ENCODE peak calls at places on chromosomes 16 and 17, in six cellular contexts. R is trophoblast cell, C is IMR-90, Y is H1, V is neuronal stem cell, F is mesenchymal stem cell. K is an unnamed sample.

GRCh38 chr17:59666235-59666634 is 41.0 kb downstream of the PTRH2 start:
- DNase-seq in R (no peak), C (no peak), Y (no peak), V (no peak), F (no peak), K (no peak)

GRCh38 chr17:1643999-1644492 is 1.5 kb downstream of the SCARF1 start:
- DNase-seq in R (no peak), C (no peak), Y (no peak), V (no peak), F (no peak), K (no peak)

GRCh38 chr16:4935231-4935855 is 1.6 kb downstream of the PPL start:
- DNase-seq in R (no peak), C (no peak), Y (no peak), V (no peak), F (no peak), K (no peak)

GRCh38 chr17:28290703-28291102 is 28.3 kb upstream of the TMEM97 start:
- DNase-seq in R (no peak), C (no peak), Y (no peak), V (no peak), F (no peak), K (no peak)

GRCh38 chr17:77400445-77400870 is 259.7 kb downstream of the SEC14L1 start:
- DNase-seq in R (no peak), C (no peak), Y (no peak), V (no peak), F (no peak), K (peak; percentile 65)

GRCh38 chr16:82524939-82525338 is 101.8 kb upstream of the CDH13 start:
- DNase-seq in R (no peak), C (no peak), Y (no peak), V (no peak), F (no peak), K (no peak)

GRCh38 chr17:43979671-43980070 is 24.8 kb upstream of the NAGS start:
- DNase-seq in R (no peak), C (no peak), Y (no peak), V (no peak), F (no peak), K (no peak)

GRCh38 chr17:81683208-81683583 is 401 bp downstream of the ARL16 start:
- DNase-seq in R (no peak), C (peak; percentile 5), Y (no peak), V (no peak), F (no peak), K (no peak)

GRCh38 chr16:67672739-67673662 is 6.4 kb downstream of the C16orf86 start:
- DNase-seq in R (peak; percentile 60), C (peak; percentile 67), Y (no peak), V (no peak), F (peak; percentile 76), K (peak; percentile 76)

GRCh38 chr16:83272201-83272600 is 535.6 kb upstream of the HSBP1 start:
- DNase-seq in R (no peak), C (peak; percentile 74), Y (no peak), V (no peak), F (no peak), K (no peak)

GRCh38 chr16:71933913-71934696 is 38.8 kb downstream of the IST1 start:
- DNase-seq in R (no peak), C (peak; percentile 79), Y (no peak), V (no peak), F (peak; percentile 28), K (no peak)

GRCh38 chr16:80122155-80122554 is 418.6 kb upstream of the DYNLRB2 start:
- DNase-seq in R (no peak), C (no peak), Y (no peak), V (no peak), F (peak; percentile 33), K (peak; percentile 65)

GRCh38 chr16:67561501-67561823 is 864 bp upstream of the CTCF start:
- DNase-seq in R (no peak), C (no peak), Y (no peak), V (no peak), F (peak; percentile 24), K (no peak)

GRCh38 chr16:66395806-66396555 is 29.5 kb downstream of the CDH5 start:
- DNase-seq in R (no peak), C (no peak), Y (no peak), V (no peak), F (no peak), K (no peak)

GRCh38 chr17:17741346-17742023 is 60.2 kb downstream of the RAI1 start:
- DNase-seq in R (no peak), C (no peak), Y (no peak), V (peak; percentile 74), F (peak; percentile 32), K (peak; percentile 59)

GRCh38 chr17:68592004-68592403 is 9.2 kb downstream of the FAM20A start:
- DNase-seq in R (no peak), C (no peak), Y (no peak), V (no peak), F (no peak), K (no peak)

GRCh38 chr17:49359990-49360795 is 1.9 kb downstream of the ZNF652 start:
- DNase-seq in R (no peak), C (no peak), Y (no peak), V (no peak), F (peak; percentile 41), K (no peak)

GRCh38 chr16:26963109-26963508 is 103.6 kb upstream of the C16orf82 start:
- DNase-seq in R (no peak), C (peak; percentile 36), Y (no peak), V (no peak), F (no peak), K (peak; percentile 77)

GRCh38 chr17:73429440-73430164 is 117.8 kb upstream of the CDC42EP4 start:
- DNase-seq in R (peak; percentile 67), C (peak; percentile 60), Y (peak; percentile 46), V (peak; percentile 80), F (peak; percentile 69), K (peak; percentile 76)

DNA sequence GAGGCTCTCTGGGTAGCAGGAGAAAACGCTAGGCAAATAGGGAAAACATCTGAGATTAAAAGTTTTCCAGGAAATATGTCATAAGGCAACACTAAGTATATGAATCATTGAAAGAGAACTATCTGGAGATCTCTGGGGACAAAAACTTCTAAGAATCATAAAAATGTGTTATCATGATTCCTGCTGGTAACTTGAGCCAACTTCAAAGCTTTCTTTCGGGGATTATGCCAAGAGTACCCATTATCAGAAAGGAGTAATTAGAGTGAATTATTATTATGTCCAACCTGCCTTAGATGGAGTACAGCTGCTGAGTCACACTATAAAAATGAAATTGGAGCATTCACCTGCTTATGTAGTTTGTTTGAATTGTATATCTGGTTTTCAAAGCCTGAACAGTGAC is 488.5 kb upstream of the SOX9 start:
- DNase-seq in R (peak; percentile 6), C (peak; percentile 41), Y (no peak), V (no peak), F (peak; percentile 14), K (no peak)
- H3K27ac ChIP-seq in R (no peak overlapping the region), C (no peak overlapping the region), Y (no peak overlapping the region), V (no peak overlapping the region), F (peak overlapping the region; percentile 47), K (no peak overlapping the region)

GRCh38 chr16:58497468-58497867 is 2.5 kb upstream of the NDRG4 start:
- DNase-seq in R (no peak), C (no peak), Y (no peak), V (no peak), F (no peak), K (no peak)

GRCh38 chr16:58495861-58496331 is 4.0 kb upstream of the NDRG4 start:
- DNase-seq in R (no peak), C (no peak), Y (no peak), V (no peak), F (no peak), K (no peak)

GRCh38 chr16:58493756-58494431 is 6.0 kb upstream of the NDRG4 start:
- DNase-seq in R (no peak), C (no peak), Y (no peak), V (no peak), F (no peak), K (no peak)

GRCh38 chr16:58492735-58493134 is 7.2 kb upstream of the NDRG4 start:
- DNase-seq in R (no peak), C (no peak), Y (no peak), V (no peak), F (no peak), K (peak; percentile 54)

GRCh38 chr16:58494981-58495860 is 4.7 kb upstream of the NDRG4 start:
- DNase-seq in R (peak; percentile 66), C (peak; percentile 99), Y (no peak), V (peak; percentile 97), F (peak; percentile 99), K (peak; percentile 99)
- H3K4me3 ChIP-seq in R (peak overlapping the region; percentile 7), C (no peak overlapping the region), Y (peak overlapping the region; percentile 2), V (peak overlapping the region; percentile 9), F (no peak overlapping the region), K (no peak overlapping the region)

GRCh38 chr17:39455919-39456318 is 4.9 kb upstream of the MED1 start:
- DNase-seq in R (no peak), C (no peak), Y (no peak), V (no peak), F (no peak), K (no peak)

GRCh38 chr17:39450051-39450450 is 1.0 kb downstream of the MED1 start:
- DNase-seq in R (peak; percentile 22), C (no peak), Y (no peak), V (no peak), F (no peak), K (peak; percentile 8)

DNA sequence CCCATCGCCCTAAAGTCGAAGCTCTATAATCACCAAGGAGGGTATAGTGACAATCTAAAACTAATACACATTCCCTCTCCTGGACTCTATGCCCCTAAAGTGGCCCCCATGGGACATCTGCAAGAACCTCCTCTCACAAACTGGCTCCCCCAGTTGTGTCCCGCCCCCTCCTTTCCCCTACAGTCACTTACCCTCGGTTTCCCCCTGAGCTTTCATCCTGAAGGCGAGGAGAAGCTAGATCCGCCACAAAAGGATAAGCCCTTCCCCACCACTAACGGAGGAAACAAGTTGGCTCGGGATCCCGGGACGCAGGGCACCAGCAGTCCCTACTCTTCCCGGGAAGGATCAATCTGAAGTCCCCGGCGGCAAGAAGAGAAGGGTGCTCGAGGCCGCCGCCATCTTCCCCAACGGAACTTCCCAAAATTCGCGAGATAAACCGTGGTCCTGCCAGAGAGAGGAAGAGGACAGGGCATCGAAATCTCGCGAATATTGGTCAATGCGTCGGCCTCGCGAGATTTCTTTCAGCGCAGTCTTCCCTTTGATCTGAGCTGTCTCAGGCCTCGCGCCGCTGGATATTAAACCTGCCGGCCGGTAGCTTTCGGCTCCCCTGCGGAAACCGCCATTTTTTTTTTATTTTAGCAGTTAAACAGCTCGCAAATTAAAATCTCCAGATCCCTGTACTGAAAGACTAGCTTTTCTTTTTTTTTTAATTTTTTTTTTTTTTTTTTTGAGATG is at the start of gene MED1:
- DNase-seq in R (peak; percentile 97), C (peak; percentile 98), Y (peak; percentile 96), V (peak; percentile 97), F (peak; percentile 99), K (peak; percentile 99)
- H2BK5ac ChIP-seq in R (peak within 1 kb of the TSS; percentile 63), C (peak within 1 kb of the TSS; percentile 89), Y (peak within 1 kb of the TSS; percentile 94), V (no peak within 1 kb of the TSS), F (peak within 1 kb of the TSS; percentile 11), K (no peak within 1 kb of the TSS)

GRCh38 chr16:15777533-15778203 is 79.2 kb downstream of the MYH11 start:
- DNase-seq in R (peak; percentile 4), C (peak; percentile 61), Y (peak; percentile 41), V (peak; percentile 35), F (peak; percentile 36), K (peak; percentile 90)

GRCh38 chr16:15773964-15774363 is 82.9 kb downstream of the MYH11 start:
- DNase-seq in R (no peak), C (no peak), Y (no peak), V (no peak), F (no peak), K (no peak)

GRCh38 chr16:15775209-15775608 is 81.6 kb downstream of the MYH11 start:
- DNase-seq in R (no peak), C (peak; percentile 58), Y (no peak), V (no peak), F (peak; percentile 41), K (peak; percentile 60)

GRCh38 chr16:15776572-15776971 is 80.3 kb downstream of the MYH11 start:
- DNase-seq in R (no peak), C (no peak), Y (no peak), V (no peak), F (no peak), K (no peak)

GRCh38 chr16:15775663-15776304 is 81.0 kb downstream of the MYH11 start:
- DNase-seq in R (no peak), C (peak; percentile 52), Y (no peak), V (no peak), F (no peak), K (no peak)
- H3K27ac ChIP-seq in R (no peak overlapping the region), C (no peak overlapping the region), Y (no peak overlapping the region), V (no peak overlapping the region), F (no peak overlapping the region), K (no peak overlapping the region)